ENCODE peak calls at places on chromosomes 7 and 10, in seven cellular contexts. R, J, X, W, Y, P and H are unnamed samples.

GRCh38 chr10:102465466-102465865 is 14.1 kb upstream of the C10orf95 start:
- DNase-seq in R (no peak), J (no peak), X (no peak), W (no peak), Y (no peak), P (no peak), H (no peak)

GRCh38 chr7:139976838-139977656 is 85.7 kb downstream of the PARP12 start:
- DNase-seq in R (no peak), J (no peak), X (no peak), W (no peak), Y (no peak), P (no peak), H (no peak)

GRCh38 chr7:50353201-50353600 is 48.7 kb downstream of the IKZF1 start:
- DNase-seq in R (no peak), J (no peak), X (no peak), W (no peak), Y (no peak), P (no peak), H (no peak)

GRCh38 chr10:27319752-27320561 is 79.4 kb upstream of the ACBD5 start:
- DNase-seq in R (peak), J (no peak), X (peak), W (no peak), Y (no peak), P (peak), H (peak)

GRCh38 chr7:1663857-1664651 is 6.0 kb upstream of the ELFN1 start:
- DNase-seq in R (no peak), J (no peak), X (no peak), W (no peak), Y (no peak), P (peak), H (no peak)

GRCh38 chr10:103840747-103841085 is 14.7 kb downstream of the SH3PXD2A start:
- DNase-seq in R (no peak), J (no peak), X (no peak), W (no peak), Y (no peak), P (no peak), H (no peak)

GRCh38 chr7:134446446-134446845 is 12.5 kb downstream of the AKR1B1 start:
- DNase-seq in R (no peak), J (no peak), X (no peak), W (no peak), Y (no peak), P (no peak), H (no peak)

GRCh38 chr7:127620406-127621233 is 2.7 kb upstream of the PAX4 start:
- DNase-seq in R (no peak), J (no peak), X (no peak), W (no peak), Y (no peak), P (peak), H (no peak)

GRCh38 chr7:139730746-139731612 is 46.8 kb downstream of the HIPK2 start:
- DNase-seq in R (peak), J (no peak), X (no peak), W (no peak), Y (no peak), P (no peak), H (no peak)

GRCh38 chr7:155766386-155766785 is 45.9 kb downstream of the SHH start:
- DNase-seq in R (no peak), J (no peak), X (no peak), W (no peak), Y (no peak), P (no peak), H (no peak)

GRCh38 chr7:134660961-134661376 is 14.3 kb downstream of the BPGM start:
- DNase-seq in R (no peak), J (no peak), X (no peak), W (peak), Y (no peak), P (no peak), H (no peak)

GRCh38 chr7:2445047-2445446 is 31.2 kb downstream of the GRIFIN start:
- DNase-seq in R (no peak), J (no peak), X (no peak), W (no peak), Y (no peak), P (peak), H (no peak)

GRCh38 chr10:119370972-119371703 is 163.8 kb downstream of the GRK5 start:
- DNase-seq in R (no peak), J (no peak), X (no peak), W (peak), Y (no peak), P (no peak), H (peak)

GRCh38 chr7:114508096-114508495 is 93.5 kb downstream of the FOXP2 start:
- DNase-seq in R (no peak), J (no peak), X (no peak), W (no peak), Y (no peak), P (no peak), H (no peak)

GRCh38 chr7:44155191-44156185 is 14.4 kb upstream of the MYL7 start:
- DNase-seq in R (no peak), J (no peak), X (no peak), W (no peak), Y (no peak), P (no peak), H (no peak)

GRCh38 chr7:32586291-32587221 is 91.3 kb downstream of the AVL9 start:
- DNase-seq in R (no peak), J (no peak), X (no peak), W (peak), Y (no peak), P (no peak), H (no peak)